ENCODE peak calls at places on chromosomes 1 and 21, in six cellular contexts. T is left ventricle myocardium inferior, L is AG10803, Q is upper lobe of right lung, A is hepatocyte, X is SK-N-SH. Z is an unnamed sample.

GRCh38 chr1:101178688-101179491 is 57.9 kb upstream of the S1PR1 start:
- DNase-seq in T (no peak), L (no peak), Q (no peak), A (no peak), X (no peak), Z (no peak)

GRCh38 chr1:232876506-232877360 is 71.5 kb downstream of the MAP10 start:
- DNase-seq in T (no peak), L (no peak), Q (no peak), A (no peak), X (no peak), Z (no peak)

GRCh38 chr1:158506369-158506987 is 34.5 kb downstream of the OR10R2 start:
- DNase-seq in T (no peak), L (no peak), Q (no peak), A (peak), X (peak), Z (peak)

GRCh38 chr1:186220101-186220500 is 155.0 kb downstream of the TPR start:
- DNase-seq in T (no peak), L (no peak), Q (no peak), A (no peak), X (no peak), Z (no peak)

GRCh38 chr1:150061632-150062101 is 5.9 kb upstream of the VPS45 start:
- DNase-seq in T (no peak), L (peak), Q (no peak), A (peak), X (no peak), Z (peak)

GRCh38 chr1:19163261-19163660 is 46.8 kb downstream of the UBR4 start:
- DNase-seq in T (no peak), L (peak), Q (no peak), A (no peak), X (no peak), Z (peak)

GRCh38 chr1:205939690-205940330 is 3.4 kb downstream of the SLC26A9 start:
- DNase-seq in T (no peak), L (no peak), Q (peak), A (peak), X (peak), Z (no peak)

GRCh38 chr1:23473037-23473800 is 10.8 kb downstream of the ASAP3 start:
- DNase-seq in T (no peak), L (peak), Q (no peak), A (no peak), X (no peak), Z (peak)

GRCh38 chr1:200971955-200972711 is 51.4 kb downstream of the KIF21B start:
- DNase-seq in T (peak), L (peak), Q (peak), A (peak), X (peak), Z (peak)

GRCh38 chr1:232437510-232437909 is 192.4 kb downstream of the SIPA1L2 start:
- DNase-seq in T (no peak), L (no peak), Q (no peak), A (no peak), X (no peak), Z (no peak)

GRCh38 chr1:228016181-228016510 is 9.3 kb downstream of the WNT3A start:
- DNase-seq in T (no peak), L (no peak), Q (peak), A (no peak), X (no peak), Z (no peak)

GRCh38 chr1:235946570-235946981 is 79.9 kb upstream of the LYST start:
- DNase-seq in T (no peak), L (peak), Q (no peak), A (no peak), X (no peak), Z (peak)

GRCh38 chr1:84701366-84701765 is 11.1 kb upstream of the SSX2IP start:
- DNase-seq in T (no peak), L (no peak), Q (no peak), A (no peak), X (no peak), Z (peak)

GRCh38 chr1:98053471-98054366 is 132.9 kb upstream of the DPYD start:
- DNase-seq in T (peak), L (peak), Q (peak), A (peak), X (peak), Z (peak)

GRCh38 chr1:201461783-201462441 is 7.1 kb downstream of the PHLDA3 start:
- DNase-seq in T (peak), L (peak), Q (peak), A (peak), X (no peak), Z (peak)

DNA sequence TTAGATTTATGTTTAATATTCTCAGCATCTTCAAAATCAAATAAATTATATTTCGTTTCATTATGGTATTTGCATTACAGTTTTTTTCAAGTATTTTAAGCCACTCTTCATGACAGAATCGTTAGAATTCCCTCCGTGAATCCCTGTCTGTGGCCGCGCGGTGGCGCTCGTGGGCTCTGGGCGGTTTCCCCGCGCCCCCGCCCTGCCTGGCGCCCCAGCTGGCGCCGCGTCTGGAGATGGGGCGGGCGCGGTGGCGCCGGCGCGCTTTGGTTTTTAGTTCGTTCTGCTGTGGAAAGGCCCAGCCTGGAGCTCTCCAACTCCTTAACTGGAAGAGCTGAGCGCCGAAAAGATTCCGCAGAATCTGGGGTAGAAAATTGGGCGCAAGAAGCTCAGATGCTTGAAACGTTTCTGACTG is 25.7 kb downstream of the PRMT2 start:
- DNase-seq in T (peak), L (peak), Q (peak), A (peak), X (peak), Z (peak)
- H3K4me3 ChIP-seq in T (peak), L (peak), Q (peak), A (no peak), X (peak), Z (peak)

GRCh38 chr1:216119600-216119999 is 303.6 kb downstream of the USH2A start:
- DNase-seq in T (no peak), L (peak), Q (no peak), A (peak), X (peak), Z (peak)
- TF ChIP-seq CTCF in T (peak), L (peak), Q (peak), A (peak), X (peak), Z (peak)

GRCh38 chr1:13893456-13893855 is 193.5 kb downstream of the PRDM2 start:
- DNase-seq in T (no peak), L (no peak), Q (no peak), A (peak), X (no peak), Z (no peak)

GRCh38 chr1:13889495-13889894 is 189.5 kb downstream of the PRDM2 start:
- DNase-seq in T (no peak), L (no peak), Q (no peak), A (no peak), X (no peak), Z (no peak)

GRCh38 chr1:13890766-13891165 is 190.8 kb downstream of the PRDM2 start:
- DNase-seq in T (no peak), L (no peak), Q (no peak), A (no peak), X (no peak), Z (no peak)

GRCh38 chr1:13892671-13893325 is 192.8 kb downstream of the PRDM2 start:
- DNase-seq in T (peak), L (no peak), Q (no peak), A (peak), X (peak), Z (no peak)

DNA sequence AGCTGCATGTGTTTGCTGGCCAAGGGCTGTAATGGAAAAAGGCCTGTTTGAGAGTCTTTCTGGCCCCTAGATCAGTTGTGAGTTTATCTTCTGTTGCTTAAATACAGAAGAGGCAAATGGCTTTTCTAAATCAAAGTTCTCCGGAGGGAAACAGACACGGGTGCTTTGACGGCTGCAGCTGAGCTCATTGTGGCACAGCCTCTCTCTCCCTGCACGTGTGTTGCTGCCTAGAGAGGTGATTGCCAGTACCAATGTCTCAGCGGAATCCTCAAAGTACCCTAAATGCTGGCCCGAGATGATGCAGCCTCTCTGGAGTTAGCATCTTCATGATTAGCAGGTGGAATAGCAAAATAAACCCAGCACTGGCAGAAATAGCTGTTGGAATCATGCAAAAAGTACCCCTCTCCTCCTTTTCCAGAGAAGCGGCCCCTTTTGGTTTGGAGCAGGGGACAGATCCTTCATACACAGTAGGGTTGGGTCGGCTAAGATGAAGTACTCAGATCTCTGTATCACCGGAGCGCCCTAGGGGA is 192.2 kb downstream of the PRDM2 start:
- DNase-seq in T (no peak), L (no peak), Q (no peak), A (no peak), X (no peak), Z (no peak)
- H3K4me3 ChIP-seq in T (peak), L (no peak), Q (peak), A (peak), X (no peak), Z (no peak)

DNA sequence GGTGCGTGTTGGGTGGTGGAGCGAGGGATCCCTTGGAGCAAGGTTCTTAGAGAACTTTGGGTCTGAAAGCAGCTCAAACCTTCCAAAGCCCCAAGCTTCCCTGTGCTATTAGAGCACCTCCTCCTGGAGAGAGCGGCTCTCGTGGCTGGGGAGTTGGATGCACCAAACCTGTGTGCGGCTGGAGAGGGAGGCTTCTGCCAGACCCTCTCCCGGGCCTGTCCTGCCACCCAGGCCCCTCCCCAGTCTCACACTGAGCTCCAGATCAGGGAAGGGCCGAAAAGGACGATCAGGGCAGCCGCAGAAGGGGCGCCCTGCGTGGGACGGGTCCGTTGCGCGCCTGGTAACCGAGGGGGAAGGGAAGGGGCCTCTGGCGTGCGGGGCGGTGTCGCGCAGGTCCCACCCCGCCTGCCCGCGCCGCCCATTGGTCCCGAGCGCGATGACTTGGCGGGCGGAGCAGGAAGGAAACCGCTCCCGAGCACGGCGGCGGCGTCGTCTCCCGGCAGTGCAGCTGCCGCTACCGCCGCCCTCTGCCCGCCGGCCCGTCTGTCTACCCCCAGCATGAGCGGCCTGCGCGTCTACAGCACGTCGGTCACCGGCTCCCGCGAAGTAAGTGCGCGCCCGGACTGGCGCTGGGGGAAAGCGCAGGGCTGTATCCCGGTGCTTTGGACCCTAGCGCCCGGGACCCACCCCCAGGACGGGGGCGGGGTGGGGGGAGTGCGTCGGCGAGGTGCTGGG is at the start of gene SH3BGRL3:
- DNase-seq in T (peak), L (peak), Q (peak), A (peak), X (peak), Z (peak)
- TF ChIP-seq CTCF in T (peak), L (peak), Q (peak), A (peak), X (peak), Z (peak)

GRCh38 chr1:197663178-197663953 is 111.9 kb downstream of the DENND1B start:
- DNase-seq in T (no peak), L (peak), Q (no peak), A (peak), X (no peak), Z (no peak)

GRCh38 chr1:197664391-197664790 is 110.9 kb downstream of the DENND1B start:
- DNase-seq in T (no peak), L (no peak), Q (no peak), A (no peak), X (no peak), Z (no peak)

GRCh38 chr1:197660389-197660788 is 114.9 kb downstream of the DENND1B start:
- DNase-seq in T (no peak), L (peak), Q (no peak), A (no peak), X (no peak), Z (peak)

GRCh38 chr1:197659175-197659574 is 116.1 kb downstream of the DENND1B start:
- DNase-seq in T (no peak), L (no peak), Q (no peak), A (no peak), X (no peak), Z (no peak)
- H3K4me3 ChIP-seq in T (peak), L (no peak), Q (no peak), A (no peak), X (no peak), Z (no peak)

DNA sequence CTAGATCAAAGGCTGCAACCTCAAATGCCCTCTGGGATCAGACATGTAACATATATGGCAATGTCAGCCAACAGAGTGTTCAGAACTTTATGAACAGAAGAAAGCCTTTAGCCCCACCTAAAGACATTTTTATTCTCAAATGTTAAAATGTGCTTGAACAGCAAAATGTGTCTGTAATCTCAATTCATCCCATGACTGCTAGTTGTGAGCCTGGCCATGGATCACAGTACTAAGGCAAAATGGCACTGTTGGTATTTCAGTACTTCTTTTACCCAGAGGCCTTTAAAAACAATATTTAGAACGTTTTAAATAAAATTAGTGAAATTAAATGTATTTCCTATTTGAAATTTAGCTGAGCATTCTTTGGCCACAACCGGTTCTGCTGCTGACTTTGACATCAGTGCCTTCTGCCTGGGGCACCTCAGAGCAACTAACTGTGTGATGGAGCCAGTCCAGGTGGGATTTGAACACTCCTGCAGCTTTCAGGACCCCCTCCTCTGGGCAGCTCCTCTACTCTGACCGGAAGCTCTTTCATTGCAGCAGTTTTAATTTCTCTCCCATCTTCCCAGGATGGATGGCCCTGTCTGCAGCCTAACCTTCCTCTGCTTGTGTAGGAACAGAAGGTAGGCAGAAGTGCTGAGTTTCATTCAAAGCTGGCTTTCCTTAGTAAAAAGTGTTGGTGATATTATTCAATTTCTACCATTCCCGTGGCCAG is 68.3 kb upstream of the NFIA start:
- DNase-seq in T (no peak), L (no peak), Q (no peak), A (no peak), X (no peak), Z (no peak)
- TF ChIP-seq CTCF in T (no peak), L (no peak), Q (no peak), A (no peak), X (no peak), Z (no peak)

GRCh38 chr1:234009668-234010067 is 105.2 kb downstream of the SLC35F3 start:
- DNase-seq in T (no peak), L (no peak), Q (no peak), A (no peak), X (no peak), Z (no peak)

GRCh38 chr1:234001817-234002216 is 97.3 kb downstream of the SLC35F3 start:
- DNase-seq in T (no peak), L (no peak), Q (no peak), A (no peak), X (no peak), Z (no peak)

GRCh38 chr1:234007684-234008083 is 103.2 kb downstream of the SLC35F3 start:
- DNase-seq in T (no peak), L (no peak), Q (no peak), A (no peak), X (no peak), Z (no peak)

GRCh38 chr1:234000557-234001081 is 96.1 kb downstream of the SLC35F3 start:
- DNase-seq in T (no peak), L (no peak), Q (no peak), A (no peak), X (no peak), Z (no peak)

DNA sequence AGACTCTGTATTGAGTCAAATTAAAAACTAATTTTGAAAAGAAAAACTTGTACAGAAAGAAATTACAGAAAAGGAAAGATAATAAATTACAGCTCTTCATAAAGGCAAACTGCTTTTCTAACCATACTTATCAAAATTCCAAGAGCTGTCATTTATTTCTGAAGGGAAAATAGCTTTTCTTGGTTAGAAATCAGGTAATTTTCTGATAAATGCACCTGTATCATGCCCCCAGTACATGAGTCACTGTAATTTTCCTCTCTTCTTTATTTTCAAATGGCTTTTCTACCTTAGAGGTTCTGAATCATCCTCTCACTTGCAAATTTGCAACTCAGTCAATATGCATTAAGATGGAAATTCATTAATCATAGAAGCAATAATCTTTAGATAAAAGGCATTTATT is 100.1 kb downstream of the SLC35F3 start:
- DNase-seq in T (no peak), L (no peak), Q (no peak), A (no peak), X (no peak), Z (no peak)
- H3K4me3 ChIP-seq in T (no peak), L (no peak), Q (no peak), A (no peak), X (no peak), Z (no peak)

DNA sequence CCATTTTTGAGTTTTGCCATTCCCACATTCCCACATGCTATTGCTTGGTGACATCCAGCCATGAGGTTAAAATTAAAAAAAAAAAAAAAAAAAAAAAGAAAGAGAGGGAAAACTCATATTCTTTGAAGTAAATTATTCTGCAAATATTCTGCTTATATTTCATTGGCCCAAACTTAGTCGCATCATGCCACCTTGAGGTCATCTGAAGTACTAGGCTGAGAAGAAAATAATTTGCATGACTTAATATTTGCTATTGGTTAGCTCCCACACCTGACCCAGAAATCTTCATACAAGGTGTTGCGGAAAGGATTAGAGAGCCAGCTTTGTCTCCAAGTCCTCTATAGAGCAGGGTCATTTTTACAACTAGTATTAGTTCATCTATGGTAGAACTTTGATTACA is 2206.0 kb downstream of the MRPL39 start:
- DNase-seq in T (no peak), L (no peak), Q (no peak), A (peak), X (peak), Z (no peak)
- TF ChIP-seq CTCF in T (peak), L (no peak), Q (peak), A (peak), X (peak), Z (no peak)

DNA sequence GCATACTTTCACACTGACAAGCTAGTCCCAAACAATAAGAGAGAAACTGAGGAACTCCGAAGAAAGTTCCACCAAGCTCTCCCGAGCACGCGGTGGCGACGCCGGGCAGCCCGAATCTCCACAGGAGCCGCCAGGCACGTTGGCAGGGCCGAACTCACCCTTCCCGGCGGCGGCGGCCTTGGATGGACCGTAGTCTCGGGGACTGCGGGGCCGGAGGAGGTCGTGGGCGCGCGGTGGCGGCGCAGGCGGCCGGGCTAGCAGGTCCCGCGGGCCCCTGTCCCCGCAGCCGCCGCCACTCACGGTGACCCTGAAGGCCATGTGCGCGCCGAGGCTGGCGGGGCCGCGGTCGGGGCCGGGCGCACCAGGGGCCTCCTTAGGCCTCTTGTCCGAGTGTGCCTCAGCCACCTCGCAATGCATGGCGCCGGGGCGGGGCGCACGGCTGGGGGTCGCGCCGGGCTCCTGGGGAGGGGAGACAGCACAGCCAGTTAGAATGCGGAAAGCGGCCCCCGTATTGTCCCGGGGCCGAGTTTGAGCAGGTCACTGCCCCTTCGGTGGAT is 1.2 kb downstream of the GLIS1 start:
- DNase-seq in T (no peak), L (no peak), Q (no peak), A (peak), X (peak), Z (no peak)
- H3K4me3 ChIP-seq in T (peak), L (peak), Q (peak), A (no peak), X (no peak), Z (peak)

Z was measured in fibroblast of the aortic adventitia.